ENCODE peak calls at places on chromosomes 16 and 17, in six cellular contexts. L is H1, U is K562, P is GM12878, R is HCT116, Z is SK-N-SH. M is an unnamed sample.

GRCh38 chr17:41474863-41475262 is 6.1 kb downstream of the KRT35 start:
- DNase-seq in L (no peak), U (peak), P (no peak), R (no peak), Z (no peak), M (no peak)

GRCh38 chr17:53093386-53093785 is 729.3 kb upstream of the KIF2B start:
- DNase-seq in L (no peak), U (no peak), P (no peak), R (no peak), Z (no peak), M (no peak)

GRCh38 chr16:28537076-28537475 is 1.7 kb downstream of the NUPR1 start:
- DNase-seq in L (no peak), U (no peak), P (no peak), R (no peak), Z (no peak), M (no peak)

GRCh38 chr17:80381416-80381923 is 33.5 kb upstream of the ENDOV start:
- DNase-seq in L (no peak), U (no peak), P (no peak), R (no peak), Z (no peak), M (no peak)

GRCh38 chr16:29840240-29840639 is 20.0 kb downstream of the MVP start:
- DNase-seq in L (no peak), U (no peak), P (no peak), R (no peak), Z (no peak), M (no peak)

GRCh38 chr17:29119265-29119664 is 60.9 kb downstream of the MYO18A start:
- DNase-seq in L (no peak), U (no peak), P (no peak), R (no peak), Z (no peak), M (no peak)

GRCh38 chr16:5633845-5634440 is 536.3 kb upstream of the EEF2KMT start:
- DNase-seq in L (no peak), U (peak), P (no peak), R (peak), Z (peak), M (peak)

GRCh38 chr17:83056583-83057396 is 22.6 kb upstream of the METRNL start:
- DNase-seq in L (peak), U (no peak), P (no peak), R (no peak), Z (peak), M (no peak)

GRCh38 chr17:79874329-79874981 is 35.2 kb upstream of the CBX4 start:
- DNase-seq in L (no peak), U (peak), P (no peak), R (peak), Z (peak), M (peak)

GRCh38 chr17:57918017-57918895 is 37.0 kb downstream of the CUEDC1 start:
- DNase-seq in L (no peak), U (no peak), P (no peak), R (no peak), Z (no peak), M (no peak)

GRCh38 chr16:1496464-1496863 is 3.3 kb downstream of the TELO2 start:
- DNase-seq in L (no peak), U (no peak), P (no peak), R (no peak), Z (no peak), M (no peak)

DNA sequence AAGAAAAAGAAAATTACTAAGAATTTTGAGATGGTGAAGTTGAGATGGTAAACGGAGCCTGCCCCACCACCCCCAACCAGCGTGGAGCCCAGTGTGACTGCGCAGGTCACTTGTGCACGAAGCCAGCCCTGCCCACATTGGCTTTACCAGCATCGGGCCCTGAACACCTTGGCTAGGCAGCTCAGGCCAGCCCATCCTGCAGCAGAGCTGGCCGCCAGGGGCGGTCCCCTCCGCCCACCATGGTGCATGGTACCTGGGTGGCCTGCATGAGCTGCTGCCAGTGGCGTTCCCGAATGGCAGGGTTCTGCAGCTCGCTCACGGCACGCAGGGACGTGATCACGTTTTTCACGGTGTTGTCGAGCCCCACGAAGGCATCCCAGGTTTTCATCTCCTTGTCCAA is 62.7 kb downstream of the DNAH17 start:
- DNase-seq in L (no peak), U (no peak), P (no peak), R (no peak), Z (no peak), M (no peak)
- TF ChIP-seq JUND in L (no peak), U (no peak), P (no peak), R (no peak), Z (no peak), M (no peak)

GRCh38 chr17:68556551-68556950 is 44.3 kb downstream of the PRKAR1A start:
- DNase-seq in L (no peak), U (no peak), P (no peak), R (no peak), Z (no peak), M (no peak)
- TF ChIP-seq JUND in L (no peak), U (no peak), P (no peak), R (no peak), Z (no peak), M (no peak)

DNA sequence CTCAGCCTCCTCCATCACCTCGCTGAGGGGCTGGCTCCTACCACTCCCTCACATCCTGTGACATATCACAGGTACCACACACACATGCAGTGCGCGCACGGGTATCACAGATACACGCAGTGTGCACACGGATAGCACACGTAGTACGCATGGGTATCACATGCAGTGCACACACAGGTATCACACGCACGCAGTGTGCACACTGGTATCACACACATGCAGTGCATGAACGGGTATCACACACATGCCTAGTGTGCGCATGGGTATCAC is 30.1 kb downstream of the ACSF3 start:
- DNase-seq in L (no peak), U (no peak), P (no peak), R (no peak), Z (no peak), M (no peak)
- TF ChIP-seq JUND in L (no peak), U (no peak), P (no peak), R (no peak), Z (no peak), M (no peak)

DNA sequence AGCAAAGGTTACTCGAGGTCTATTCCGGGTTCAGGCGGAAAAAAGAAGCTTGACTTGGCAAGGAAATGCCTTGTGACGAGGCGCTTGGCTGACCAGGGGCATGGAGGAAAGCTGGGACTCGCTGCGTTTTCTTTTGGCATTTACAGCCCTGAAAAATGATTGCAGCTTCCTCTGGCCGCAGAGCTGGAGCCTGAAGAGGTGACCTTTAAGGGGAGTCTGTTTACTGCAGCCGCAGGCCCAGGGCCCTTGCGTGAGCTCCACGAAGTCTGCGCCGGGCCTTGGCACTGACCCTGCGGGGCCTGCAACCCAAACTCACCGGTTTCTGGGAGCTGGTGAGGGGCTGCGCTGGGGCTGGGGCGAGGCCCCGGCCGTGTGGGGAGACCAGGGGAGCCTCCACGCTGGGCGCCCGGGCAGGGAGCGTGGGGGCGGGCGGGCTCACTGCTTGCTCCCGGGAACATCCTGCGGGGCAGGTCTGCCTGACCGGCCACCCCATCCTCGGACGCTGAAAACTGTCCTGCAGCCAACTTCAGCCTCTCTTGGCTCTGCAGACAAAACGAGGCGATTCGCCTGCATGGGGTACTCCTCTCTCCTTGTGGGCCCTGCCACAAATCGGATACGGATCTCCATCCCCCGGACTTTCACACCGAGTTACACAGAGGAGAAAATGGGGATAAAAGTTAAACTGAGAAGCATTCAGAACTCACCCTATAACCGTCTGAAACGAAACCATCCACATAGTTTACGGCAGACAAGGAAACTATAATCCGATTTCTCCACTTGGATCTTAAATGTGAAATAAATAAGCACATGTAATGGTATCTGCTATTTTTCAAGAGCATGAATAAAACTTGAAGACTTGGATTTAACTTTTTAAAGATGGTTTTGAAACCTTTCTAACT is 206.3 kb upstream of the FOXF1 start:
- DNase-seq in L (no peak), U (no peak), P (no peak), R (no peak), Z (no peak), M (no peak)
- TF ChIP-seq JUND in L (no peak), U (no peak), P (no peak), R (no peak), Z (no peak), M (no peak)

GRCh38 chr17:50288306-50288705 is 14.0 kb downstream of the TMEM92 start:
- DNase-seq in L (no peak), U (no peak), P (no peak), R (no peak), Z (peak), M (no peak)

GRCh38 chr17:50292465-50292864 is 18.2 kb downstream of the TMEM92 start:
- DNase-seq in L (no peak), U (no peak), P (no peak), R (no peak), Z (no peak), M (no peak)

GRCh38 chr17:50289268-50289667 is 15.0 kb downstream of the TMEM92 start:
- DNase-seq in L (no peak), U (no peak), P (no peak), R (no peak), Z (no peak), M (no peak)

GRCh38 chr17:50285941-50286340 is 11.7 kb downstream of the TMEM92 start:
- DNase-seq in L (no peak), U (no peak), P (no peak), R (no peak), Z (no peak), M (no peak)

DNA sequence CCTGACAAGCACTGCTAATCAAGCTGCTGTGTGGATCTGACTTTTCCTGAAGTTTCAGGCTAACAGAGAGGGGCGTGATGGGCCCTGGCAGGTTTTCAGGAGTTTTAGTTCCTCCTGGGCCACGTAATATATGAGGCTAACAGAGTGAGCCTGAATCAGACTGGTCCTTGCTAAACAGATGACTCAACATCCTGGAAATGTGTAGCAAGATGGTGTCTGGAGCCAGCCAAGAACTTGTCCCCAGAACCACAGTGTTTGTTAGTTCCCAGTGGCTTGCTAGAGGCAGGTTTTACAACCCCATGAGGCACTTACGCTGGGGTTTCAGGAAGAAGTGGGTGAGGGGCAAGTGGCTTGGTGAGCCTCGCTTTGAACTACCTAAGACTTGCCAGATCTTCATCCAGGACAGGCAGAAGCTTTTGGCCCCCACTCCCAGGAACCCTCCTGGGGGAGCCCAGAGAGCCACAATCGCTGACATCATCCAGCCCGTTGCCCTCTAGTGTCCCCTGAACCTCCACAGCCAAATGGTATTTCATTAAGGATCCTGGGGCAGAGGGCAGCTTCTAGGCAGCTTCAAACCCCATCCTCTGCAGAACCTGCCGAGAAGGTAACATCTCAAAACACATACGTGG is 15.9 kb downstream of the TMEM92 start:
- DNase-seq in L (no peak), U (peak), P (no peak), R (peak), Z (no peak), M (no peak)
- TF ChIP-seq JUND in L (no peak), U (peak), P (no peak), R (peak), Z (no peak), M (no peak)

GRCh38 chr17:31654936-31655335 is 204.1 kb downstream of the COPRS start:
- DNase-seq in L (no peak), U (no peak), P (no peak), R (no peak), Z (no peak), M (peak)
- TF ChIP-seq JUND in L (no peak), U (no peak), P (no peak), R (no peak), Z (no peak), M (peak)

DNA sequence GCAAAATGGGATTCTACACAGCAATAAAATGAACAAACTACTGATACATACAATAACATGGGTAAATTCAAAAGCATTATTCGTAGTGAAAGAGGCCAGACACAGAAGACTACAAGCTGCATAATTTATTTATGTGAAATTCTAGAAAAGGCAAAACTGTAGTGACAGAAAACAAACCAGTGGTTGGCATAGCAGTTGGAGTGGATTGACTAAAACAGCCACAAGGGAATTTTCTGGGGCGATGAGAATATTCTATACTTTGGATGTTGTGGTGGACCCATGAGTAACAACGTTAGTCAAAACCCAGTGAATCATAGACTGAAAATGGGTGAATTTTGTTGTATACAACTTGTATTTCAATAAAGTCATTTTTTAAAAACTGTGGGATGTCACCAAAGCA is 63.2 kb upstream of the RPL38 start:
- DNase-seq in L (no peak), U (no peak), P (no peak), R (no peak), Z (no peak), M (no peak)
- TF ChIP-seq JUND in L (no peak), U (no peak), P (no peak), R (no peak), Z (no peak), M (no peak)

DNA sequence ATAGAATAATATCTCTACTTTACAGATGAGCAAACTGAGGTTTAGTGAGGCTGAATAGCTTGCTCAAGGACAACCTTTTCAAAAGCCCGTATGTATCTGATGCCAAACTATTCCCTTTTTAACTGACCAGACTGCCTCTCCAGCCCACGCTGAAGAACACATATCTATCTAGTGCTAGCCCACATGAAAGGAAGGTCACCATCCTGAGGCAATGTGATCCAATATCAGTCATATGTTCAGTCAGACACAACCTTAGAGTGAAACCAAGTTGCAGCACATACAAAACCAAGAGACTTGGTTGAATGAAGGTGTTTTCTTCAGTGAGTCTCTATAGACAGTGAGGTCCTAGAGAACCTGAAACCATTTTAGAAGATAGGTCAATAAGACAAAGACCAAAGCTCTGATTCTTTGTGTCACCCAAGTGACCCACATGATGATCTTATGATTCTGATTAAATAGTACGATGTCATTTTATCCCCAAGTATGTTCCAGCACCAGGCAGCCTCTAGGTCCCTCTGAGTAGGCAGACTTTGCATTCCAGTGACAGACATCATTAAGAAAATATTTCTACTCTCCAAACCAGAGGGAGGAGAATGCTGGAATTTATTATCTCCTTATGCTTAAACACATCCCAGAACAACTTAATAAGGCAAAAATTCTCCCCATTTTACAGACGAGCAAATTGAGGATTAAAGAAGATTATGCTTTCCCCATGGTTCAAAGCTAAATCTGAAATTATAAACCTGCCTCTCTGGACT is 192.6 kb upstream of the CDH11 start:
- DNase-seq in L (no peak), U (no peak), P (no peak), R (no peak), Z (no peak), M (no peak)
- TF ChIP-seq JUND in L (no peak), U (no peak), P (no peak), R (no peak), Z (peak), M (no peak)

DNA sequence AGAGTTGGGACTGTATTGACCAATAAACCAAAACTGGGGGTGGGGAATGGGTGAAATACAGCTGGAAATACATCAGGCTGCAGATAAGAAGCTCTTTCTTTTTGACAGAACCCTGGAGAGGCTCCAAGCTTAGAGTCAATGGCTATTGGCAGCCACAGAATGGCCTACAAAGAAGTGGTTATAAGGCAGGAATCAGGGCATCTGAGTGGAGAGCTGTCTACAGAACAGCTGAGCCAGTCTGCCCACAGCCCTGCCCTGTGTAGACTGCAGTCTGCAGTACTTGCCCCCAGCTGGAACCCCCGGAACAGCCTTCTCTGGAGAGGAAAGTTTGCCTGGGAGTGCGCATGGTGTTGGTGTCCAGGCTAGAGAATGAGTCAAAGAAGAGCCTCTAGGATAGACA is 100.4 kb downstream of the STX8 start:
- DNase-seq in L (no peak), U (no peak), P (no peak), R (no peak), Z (no peak), M (no peak)
- TF ChIP-seq JUND in L (no peak), U (no peak), P (no peak), R (no peak), Z (no peak), M (no peak)

GRCh38 chr17:42679492-42680330 is 1.9 kb downstream of the CCR10 start:
- DNase-seq in L (peak), U (peak), P (no peak), R (no peak), Z (peak), M (peak)

GRCh38 chr17:42677012-42677857 is 441 bp upstream of the PLEKHH3 start:
- DNase-seq in L (peak), U (peak), P (peak), R (peak), Z (peak), M (peak)

GRCh38 chr17:42680331-42680808 is 1.3 kb downstream of the CCR10 start:
- DNase-seq in L (no peak), U (peak), P (no peak), R (no peak), Z (no peak), M (no peak)

GRCh38 chr17:42677921-42678781 is 1.4 kb upstream of the PLEKHH3 start:
- DNase-seq in L (peak), U (peak), P (no peak), R (peak), Z (peak), M (peak)

GRCh38 chr17:42679001-42679491 is 2.3 kb upstream of the PLEKHH3 start:
- DNase-seq in L (no peak), U (peak), P (no peak), R (no peak), Z (no peak), M (peak)
- TF ChIP-seq JUND in L (no peak), U (no peak), P (no peak), R (no peak), Z (no peak), M (no peak)

M was measured in T47D.